ENCODE peak calls at places on chromosomes 12 and 14, in six cellular contexts. I, T, O, L, K and N are unnamed samples.

GRCh38 chr14:96586921-96587822 is 85.0 kb downstream of the PAPOLA start:
- DNase-seq in L (no peak), K (peak), O (no peak), I (no peak), T (no peak), N (no peak)

GRCh38 chr12:125289965-125290364 is 224.7 kb downstream of the AACS start:
- DNase-seq in O (no peak), L (no peak), K (no peak), I (no peak), T (no peak), N (no peak)

GRCh38 chr14:105155071-105155651 is 13.4 kb downstream of the JAG2 start:
- DNase-seq in I (no peak), K (no peak), O (no peak), L (peak), T (no peak), N (no peak)

GRCh38 chr12:93954160-93955112 is 193.9 kb upstream of the PLXNC1 start:
- DNase-seq in L (peak), O (peak), K (no peak), T (no peak), I (no peak), N (no peak)

GRCh38 chr12:96235497-96235826 is 41.3 kb downstream of the ELK3 start:
- DNase-seq in O (peak), K (peak), T (no peak), L (no peak), I (no peak), N (no peak)

GRCh38 chr12:114011711-114012110 is 45.6 kb upstream of the RBM19 start:
- DNase-seq in T (no peak), O (no peak), I (no peak), K (no peak), L (no peak), N (no peak)

GRCh38 chr12:6827437-6827894 is 741 bp upstream of the P3H3 start:
- DNase-seq in T (peak), I (peak), O (peak), K (peak), L (peak), N (no peak)

GRCh38 chr12:49905718-49906314 is 2.1 kb upstream of the FAIM2 start:
- DNase-seq in T (no peak), K (no peak), I (peak), O (no peak), L (no peak), N (no peak)

GRCh38 chr14:93729993-93730392 is 58.3 kb downstream of the PRIMA1 start:
- DNase-seq in L (no peak), I (no peak), K (no peak), T (no peak), O (no peak), N (no peak)

GRCh38 chr12:88960213-88960878 is 380.1 kb upstream of the KITLG start:
- DNase-seq in O (no peak), T (no peak), I (no peak), L (no peak), K (no peak), N (no peak)

GRCh38 chr12:71250186-71250585 is 92.4 kb upstream of the TSPAN8 start:
- DNase-seq in O (no peak), L (no peak), I (no peak), K (no peak), T (no peak), N (no peak)

GRCh38 chr12:116143883-116144266 is 133.6 kb downstream of the MED13L start:
- DNase-seq in I (no peak), O (no peak), L (no peak), T (no peak), K (no peak), N (no peak)

GRCh38 chr12:52781399-52782082 is 4.4 kb upstream of the KRT76 start:
- DNase-seq in I (no peak), L (no peak), K (no peak), T (no peak), O (no peak), N (no peak)

GRCh38 chr14:52071675-52072074 is 2.8 kb upstream of the NID2 start:
- DNase-seq in O (no peak), T (no peak), L (no peak), K (no peak), I (no peak), N (no peak)

GRCh38 chr14:89256951-89257350 is 160.1 kb downstream of the FOXN3 start:
- DNase-seq in I (no peak), T (no peak), K (no peak), O (no peak), L (no peak), N (no peak)

GRCh38 chr14:105213396-105213795 is 32.3 kb upstream of the NUDT14 start:
- DNase-seq in O (no peak), I (no peak), T (no peak), L (no peak), K (no peak), N (no peak)

GRCh38 chr12:76883151-76883550 is 4.3 kb upstream of the CSRP2 start:
- DNase-seq in T (no peak), I (no peak), O (no peak), K (no peak), L (no peak), N (no peak)

GRCh38 chr14:68509188-68509953 is 283.5 kb downstream of the ZFP36L1 start:
- DNase-seq in I (no peak), K (no peak), T (no peak), O (no peak), L (no peak), N (no peak)

GRCh38 chr12:122203968-122204828 is 689 bp downstream of the B3GNT4 start:
- DNase-seq in O (no peak), K (no peak), L (no peak), T (no peak), I (no peak), N (no peak)

GRCh38 chr12:650983-651382 is 12.3 kb downstream of the NINJ2 start:
- DNase-seq in T (no peak), L (no peak), O (no peak), K (no peak), I (no peak), N (no peak)

GRCh38 chr14:28673056-28673455 is 93.5 kb upstream of the FOXG1 start:
- DNase-seq in I (no peak), K (no peak), O (no peak), L (no peak), T (no peak), N (no peak)

GRCh38 chr14:99676657-99677056 is 7.4 kb upstream of the CYP46A1 start:
- DNase-seq in K (no peak), O (no peak), I (no peak), L (no peak), T (no peak), N (no peak)

GRCh38 chr14:77076118-77076631 is 21.9 kb upstream of the CIPC start:
- DNase-seq in K (peak), L (peak), I (peak), T (peak), O (no peak), N (no peak)

GRCh38 chr14:54864526-54864925 is 38.1 kb downstream of the GCH1 start:
- DNase-seq in I (no peak), O (no peak), T (no peak), K (no peak), L (no peak), N (no peak)

GRCh38 chr14:56854325-56854724 is 44.0 kb upstream of the OTX2 start:
- DNase-seq in T (no peak), K (no peak), L (no peak), I (no peak), O (no peak), N (no peak)

GRCh38 chr12:2876431-2877046 is 435 bp downstream of the FOXM1 start:
- DNase-seq in O (peak), K (no peak), T (no peak), L (no peak), I (no peak), N (no peak)

GRCh38 chr14:81302613-81303012 is 81.9 kb upstream of the GTF2A1 start:
- DNase-seq in O (peak), I (no peak), T (no peak), K (no peak), L (no peak), N (no peak)

GRCh38 chr14:77562681-77563080 is 53.8 kb downstream of the SPTLC2 start:
- DNase-seq in T (no peak), I (no peak), K (no peak), O (no peak), L (no peak), N (peak)

GRCh38 chr12:1946311-1946710 is 27.9 kb upstream of the CACNA2D4 start:
- DNase-seq in I (no peak), K (no peak), O (no peak), T (no peak), L (no peak), N (no peak)

GRCh38 chr14:100058777-100059432 is 6.3 kb upstream of the EVL start:
- DNase-seq in T (no peak), O (no peak), L (no peak), K (no peak), I (no peak), N (no peak)

GRCh38 chr12:120369476-120370342 is 745 bp upstream of the MSI1 start:
- DNase-seq in L (no peak), I (no peak), K (no peak), T (no peak), O (no peak), N (no peak)

GRCh38 chr14:64673748-64674147 is 30.5 kb upstream of the PLEKHG3 start:
- DNase-seq in L (no peak), O (no peak), K (no peak), I (peak), T (no peak), N (no peak)

GRCh38 chr14:70871863-70872677 is 35.2 kb upstream of the PCNX1 start:
- DNase-seq in T (no peak), O (no peak), K (no peak), L (no peak), I (no peak), N (no peak)

DNA sequence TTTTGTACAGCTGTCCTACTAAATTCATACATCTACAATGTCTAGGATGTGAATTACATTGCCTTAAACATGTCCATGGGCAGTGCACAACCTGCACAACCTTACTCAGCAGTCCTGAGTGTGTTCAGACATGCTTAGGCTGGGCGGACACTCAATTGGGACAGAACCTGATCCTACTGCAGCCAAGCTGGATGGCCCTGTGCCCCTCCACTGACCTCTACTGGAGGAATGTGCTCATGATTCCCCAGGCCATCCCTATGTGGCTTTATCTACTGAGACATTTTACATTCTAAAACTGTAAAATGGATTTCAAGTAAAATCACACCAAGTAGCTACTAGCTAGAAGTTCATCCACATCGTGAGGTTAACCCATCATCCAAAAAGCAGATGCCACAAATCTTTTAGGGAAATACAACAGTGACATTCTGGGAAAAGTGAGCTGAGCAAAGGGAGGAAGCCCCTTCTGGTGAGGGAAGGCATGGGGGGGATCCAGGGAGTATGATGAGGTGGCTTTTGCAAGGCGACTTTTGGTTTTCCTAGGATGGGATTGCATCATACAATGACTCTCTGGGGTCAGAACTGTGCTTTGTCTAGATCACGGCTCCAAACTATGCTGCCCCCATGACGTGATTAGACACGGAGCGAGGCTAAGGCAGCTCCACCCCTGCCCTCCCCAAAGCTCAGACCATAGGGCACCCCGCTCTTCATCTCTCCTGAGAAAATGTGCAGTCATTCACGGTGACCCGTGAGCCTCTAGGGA is 911.7 kb upstream of the TMEM132C start:
- DNase-seq in T (no peak), K (no peak), L (no peak), I (no peak), O (peak), N (no peak)
- TF ChIP-seq CTCF in T (no peak), K (peak), L (no peak), I (peak), O (peak), N (peak)

DNA sequence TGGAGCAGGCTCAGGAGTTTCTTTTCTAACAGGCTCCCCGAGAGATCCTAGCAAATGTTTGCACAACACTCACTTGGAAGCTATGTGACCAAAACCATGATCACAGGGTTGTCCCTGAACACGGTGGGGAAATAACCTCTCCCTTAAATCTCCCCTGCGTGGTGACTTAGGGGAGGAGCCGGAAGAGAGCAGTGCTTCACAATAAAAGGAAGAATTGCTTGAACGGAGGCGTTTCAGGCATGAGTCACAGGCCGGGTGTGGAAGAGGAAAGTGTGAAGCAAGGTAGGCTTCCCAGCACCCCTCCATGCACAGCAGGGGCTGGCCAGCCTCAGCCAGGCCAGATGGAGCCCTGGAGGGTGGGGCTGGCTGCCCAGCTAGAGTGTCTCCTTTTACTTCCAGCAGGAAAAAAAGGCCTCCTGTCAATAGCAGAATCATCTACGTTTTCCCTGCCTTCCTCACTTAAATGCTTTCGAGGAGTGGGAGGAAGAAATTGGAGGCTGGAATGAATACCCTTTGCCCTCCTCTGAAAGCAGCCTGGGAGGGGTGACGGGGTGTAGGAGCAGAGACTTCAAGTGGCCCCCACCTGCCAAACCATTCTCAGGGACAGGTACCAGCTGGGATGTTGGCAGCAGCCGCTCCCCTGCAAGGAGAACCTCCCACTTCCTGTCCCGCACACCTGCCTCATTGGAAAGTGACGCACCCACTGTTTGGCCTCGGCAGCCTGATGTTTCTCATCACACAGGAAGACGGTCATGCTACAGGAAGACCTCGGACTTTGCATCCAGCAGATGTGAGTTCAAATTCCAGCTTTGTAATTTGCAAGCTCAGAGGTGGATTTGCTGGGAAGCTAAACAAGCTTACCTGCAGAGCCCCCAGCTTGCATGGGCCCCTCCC is 30.1 kb upstream of the PPP2R5C start:
- DNase-seq in L (peak), T (peak), K (peak), I (peak), O (peak), N (peak)
- H3K4me3 ChIP-seq in L (no peak), T (no peak), K (no peak), I (peak), O (no peak), N (no peak)

GRCh38 chr14:74979442-74980397 is 23.0 kb upstream of the EIF2B2 start:
- DNase-seq in K (no peak), L (no peak), T (no peak), O (no peak), I (no peak), N (no peak)
- TF ChIP-seq CTCF in K (no peak), L (no peak), T (no peak), O (no peak), I (no peak), N (peak)

DNA sequence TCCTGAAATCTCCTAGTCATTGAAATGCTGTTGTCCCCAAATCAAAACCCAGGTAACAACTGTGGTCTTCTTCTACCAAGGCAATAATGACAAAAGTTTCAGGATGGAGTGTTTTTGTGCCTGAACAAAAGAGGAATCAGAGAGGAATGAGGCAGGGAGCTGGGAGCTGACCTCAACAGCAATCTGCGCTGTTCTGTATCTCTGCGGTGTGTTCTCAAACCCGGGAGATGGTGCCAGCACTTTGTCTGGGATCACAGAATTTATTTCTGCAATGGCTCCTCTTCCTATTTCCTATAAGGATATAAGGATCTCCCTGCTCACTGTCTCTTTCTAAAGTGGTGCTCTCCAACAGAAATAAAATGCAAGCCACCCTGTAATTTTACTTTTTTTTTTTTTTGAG is 449 bp upstream of the GLT8D2 start:
- DNase-seq in O (no peak), T (no peak), K (no peak), I (no peak), L (no peak), N (no peak)
- H3K4me3 ChIP-seq in O (peak), T (peak), K (no peak), I (peak), L (peak), N (peak)

GRCh38 chr12:11812558-11813421 is 163.3 kb downstream of the ETV6 start:
- DNase-seq in T (no peak), K (no peak), I (no peak), O (no peak), L (peak), N (peak)
- TF ChIP-seq CTCF in T (no peak), K (peak), I (no peak), O (no peak), L (no peak), N (peak)

GRCh38 chr14:82642425-82642824 is 1108.8 kb upstream of the SEL1L start:
- DNase-seq in T (no peak), K (no peak), O (peak), L (no peak), I (no peak), N (no peak)
- H3K4me3 ChIP-seq in T (no peak), K (no peak), O (no peak), L (no peak), I (no peak), N (peak)

GRCh38 chr14:59123975-59124374 is 64.5 kb upstream of the DAAM1 start:
- DNase-seq in O (peak), T (no peak), K (no peak), I (no peak), L (no peak), N (no peak)
- TF ChIP-seq CTCF in O (peak), T (no peak), K (no peak), I (no peak), L (no peak), N (peak)

DNA sequence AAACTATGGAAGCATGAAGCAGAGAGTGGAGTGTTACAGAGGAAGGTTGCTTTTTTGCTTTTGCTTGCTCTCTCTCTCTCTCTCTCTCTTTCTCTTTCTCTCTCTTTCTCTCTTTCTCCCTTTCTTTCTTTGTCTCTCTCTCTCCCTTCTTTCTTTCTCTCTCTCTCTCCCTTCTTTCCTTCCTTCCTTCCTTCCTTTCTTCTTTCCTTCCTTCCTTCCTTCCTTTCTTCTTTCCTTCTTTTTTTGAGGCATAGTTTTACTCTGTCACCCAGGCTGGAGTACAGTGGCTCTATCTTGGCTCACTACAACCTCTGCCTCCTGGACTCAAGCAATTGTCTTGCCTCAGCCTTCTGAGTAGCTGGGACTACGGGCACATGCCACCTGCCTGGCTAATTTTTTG is 7.6 kb downstream of the ARHGDIB start:
- DNase-seq in K (no peak), L (no peak), I (no peak), T (no peak), O (no peak), N (no peak)
- H3K4me3 ChIP-seq in K (no peak), L (no peak), I (no peak), T (no peak), O (no peak), N (no peak)

DNA sequence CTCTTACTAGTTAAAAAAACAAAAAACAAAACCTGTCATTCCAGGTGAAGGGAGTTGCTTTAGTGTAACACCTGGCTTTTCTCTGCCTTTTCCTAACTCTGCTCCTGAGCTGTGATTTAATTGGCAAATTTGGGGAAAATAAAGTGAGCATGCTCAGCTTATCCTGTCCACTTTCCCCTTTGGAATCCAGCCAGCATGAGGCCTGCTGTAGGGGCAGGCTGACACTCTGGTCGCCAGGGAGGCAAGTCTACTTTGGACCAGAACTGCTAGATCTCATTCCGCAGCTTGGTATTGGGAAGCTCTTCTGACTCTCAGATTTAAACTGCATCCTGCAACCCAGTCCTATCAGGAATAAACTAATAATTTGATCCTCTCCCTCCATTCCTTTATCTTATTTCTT is 30.1 kb downstream of the CDKN1B start:
- DNase-seq in K (no peak), L (no peak), T (no peak), O (no peak), I (no peak), N (no peak)
- TF ChIP-seq CTCF in K (no peak), L (no peak), T (no peak), O (no peak), I (no peak), N (no peak)

DNA sequence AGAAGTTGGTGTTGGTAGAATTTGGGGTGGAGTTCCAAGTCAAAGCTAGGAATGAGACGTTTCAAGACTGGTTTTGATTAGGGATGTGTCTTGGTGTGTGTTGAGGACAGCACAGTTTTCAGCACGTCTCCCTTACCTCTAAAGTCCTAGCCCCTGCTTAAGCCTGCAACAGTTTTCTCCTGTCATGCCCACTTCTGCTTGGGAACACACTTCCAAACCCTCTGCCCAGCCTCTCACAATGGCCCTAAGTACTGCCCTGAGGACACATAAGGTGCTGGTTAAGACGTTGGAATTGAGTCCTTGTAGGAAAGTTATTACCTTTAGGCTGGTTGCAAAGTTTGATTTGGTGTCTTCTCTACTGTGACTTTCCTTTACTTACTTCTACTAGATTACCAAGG is 710 bp upstream of the BMAL2 start:
- DNase-seq in T (no peak), I (no peak), K (no peak), L (no peak), O (no peak), N (no peak)
- H3K4me3 ChIP-seq in T (peak), I (peak), K (no peak), L (peak), O (peak), N (peak)